ENCODE peak calls at places on chromosomes 2 and 18, in nine cellular contexts. M is T-cell; B is NCI-H1694 treated with DMSO at 0.1 percent for 48 hours; H is GM20000; J is anterior cingulate cortex; Z is stimulated activated CD4-positive, alpha-beta T cell treated with anti-CD3 and anti-CD28 coated beads, Interleukin-1b, Interleukin-23, amount 100 ng/mL, for 1 hour; N is aorta; A is sigmoid colon; P is hippocampal formation. C is an unnamed sample.

GRCh38 chr18:71131918-71132317 is 843.1 kb downstream of the SOCS6 start:
- DNase-seq in M (no peak), A (no peak), Z (no peak), P (no peak), H (no peak), B (no peak), N (no peak), J (no peak), C (no peak)

GRCh38 chr2:55839182-55839819 is 84.3 kb downstream of the EFEMP1 start:
- DNase-seq in H (no peak), P (no peak), N (no peak), A (no peak), B (peak), Z (no peak), M (no peak), J (no peak), C (no peak)

GRCh38 chr2:224158831-224159230 is 119.7 kb upstream of the SERPINE2 start:
- DNase-seq in A (no peak), J (no peak), N (no peak), P (no peak), B (no peak), M (no peak), Z (no peak), H (no peak), C (no peak)

GRCh38 chr18:54957987-54958386 is 1.3 kb downstream of the CCDC68 start:
- DNase-seq in B (no peak), M (no peak), A (no peak), H (no peak), Z (no peak), N (no peak), J (no peak), P (no peak), C (no peak)

GRCh38 chr2:68193774-68194372 is 36.2 kb downstream of the PNO1 start:
- DNase-seq in M (no peak), H (no peak), Z (no peak), P (no peak), A (no peak), N (no peak), B (no peak), J (no peak), C (no peak)

GRCh38 chr2:154527962-154528361 is 170.5 kb upstream of the KCNJ3 start:
- DNase-seq in M (no peak), N (no peak), P (no peak), Z (no peak), A (no peak), J (no peak), B (no peak), H (no peak), C (no peak)

GRCh38 chr18:30908381-30908780 is 134.2 kb downstream of the DSC3 start:
- DNase-seq in A (no peak), Z (no peak), M (no peak), B (no peak), P (no peak), H (no peak), N (no peak), J (no peak), C (no peak)

GRCh38 chr2:100703744-100704143 is 116.2 kb upstream of the NPAS2 start:
- DNase-seq in N (no peak), Z (no peak), B (no peak), H (no peak), M (no peak), P (no peak), A (no peak), J (no peak), C (no peak)

GRCh38 chr2:152468832-152469692 is 134.1 kb downstream of the FMNL2 start:
- DNase-seq in H (peak), Z (no peak), P (peak), J (no peak), M (no peak), N (no peak), B (no peak), A (no peak), C (no peak)

GRCh38 chr2:221895366-221896121 is 323.4 kb upstream of the EPHA4 start:
- DNase-seq in P (no peak), B (no peak), Z (no peak), N (no peak), J (peak), M (no peak), A (no peak), H (no peak), C (no peak)

GRCh38 chr2:158723921-158724802 is 71.0 kb upstream of the DAPL1 start:
- DNase-seq in B (no peak), N (no peak), H (no peak), A (no peak), Z (no peak), J (peak), P (peak), M (no peak), C (no peak)

GRCh38 chr2:41930807-41931566 is 116.8 kb upstream of the PKDCC start:
- DNase-seq in N (no peak), P (no peak), J (no peak), A (no peak), B (no peak), M (no peak), Z (no peak), H (no peak), C (no peak)

GRCh38 chr2:112253261-112253807 is 1.5 kb downstream of the ZC3H8 start:
- DNase-seq in P (no peak), B (no peak), J (no peak), H (no peak), N (no peak), Z (no peak), A (no peak), M (no peak), C (no peak)

GRCh38 chr18:24270937-24271380 is 126.7 kb downstream of the OSBPL1A start:
- DNase-seq in A (no peak), P (peak), H (no peak), M (no peak), N (no peak), B (no peak), J (no peak), Z (no peak), C (no peak)

GRCh38 chr2:142131016-142131714 is at the start of gene LRP1B:
- DNase-seq in N (no peak), Z (no peak), A (peak), M (no peak), B (no peak), H (peak), J (peak), P (peak), C (no peak)

GRCh38 chr2:102226612-102227351 is 40.0 kb downstream of the IL1RL2 start:
- DNase-seq in Z (no peak), A (no peak), N (no peak), J (no peak), B (no peak), M (no peak), P (peak), H (no peak), C (no peak)

GRCh38 chr2:31049913-31050588 is 88.2 kb downstream of the GALNT14 start:
- DNase-seq in P (no peak), A (no peak), J (no peak), B (no peak), N (no peak), Z (no peak), M (no peak), H (no peak), C (no peak)

GRCh38 chr2:20213651-20214565 is 11.0 kb downstream of the SDC1 start:
- DNase-seq in J (no peak), B (peak), A (no peak), M (no peak), N (no peak), P (no peak), Z (no peak), H (peak), C (no peak)

GRCh38 chr2:55827855-55828254 is 95.7 kb downstream of the EFEMP1 start:
- DNase-seq in H (no peak), M (no peak), Z (no peak), P (no peak), J (no peak), A (no peak), B (no peak), N (no peak), C (no peak)

GRCh38 chr2:224055101-224055500 is 16.0 kb upstream of the SERPINE2 start:
- DNase-seq in P (no peak), J (no peak), A (no peak), B (no peak), N (no peak), H (no peak), Z (no peak), M (no peak), C (no peak)

GRCh38 chr2:121242976-121243375 is 42.0 kb downstream of the TFCP2L1 start:
- DNase-seq in P (no peak), A (no peak), H (no peak), Z (no peak), N (no peak), B (no peak), J (no peak), M (no peak), C (no peak)

GRCh38 chr18:62524443-62525200 is 1.8 kb downstream of the ZCCHC2 start:
- DNase-seq in H (peak), B (peak), J (peak), P (peak), A (peak), N (peak), Z (peak), M (peak), C (peak)

GRCh38 chr2:203327582-203327917 is 644 bp upstream of the ABI2 start:
- DNase-seq in A (no peak), N (no peak), M (no peak), H (no peak), B (peak), P (peak), J (no peak), Z (no peak), C (no peak)

GRCh38 chr2:173999272-173999671 is 34.1 kb upstream of the SP3 start:
- DNase-seq in A (peak), M (no peak), N (peak), P (peak), H (no peak), B (peak), J (no peak), Z (no peak), C (no peak)

GRCh38 chr2:214808961-214809750 is at the start of gene BARD1:
- DNase-seq in A (peak), H (peak), M (peak), J (peak), Z (peak), N (peak), P (peak), B (peak), C (peak)

GRCh38 chr2:225670111-225670974 is 270.8 kb downstream of the NYAP2 start:
- DNase-seq in A (no peak), B (peak), N (no peak), M (no peak), H (no peak), Z (no peak), P (no peak), J (no peak), C (no peak)

GRCh38 chr2:200405599-200406298 is 99.3 kb downstream of the SPATS2L start:
- DNase-seq in B (no peak), N (no peak), J (no peak), P (no peak), A (no peak), Z (no peak), M (no peak), H (no peak), C (no peak)

GRCh38 chr18:74183110-74183509 is 34.8 kb downstream of the TIMM21 start:
- DNase-seq in A (no peak), B (no peak), N (no peak), H (no peak), P (no peak), J (no peak), M (no peak), Z (no peak), C (no peak)

GRCh38 chr2:17441790-17442189 is 76.5 kb downstream of the RAD51AP2 start:
- DNase-seq in J (no peak), A (no peak), B (no peak), M (no peak), P (no peak), Z (no peak), H (no peak), N (no peak), C (no peak)

GRCh38 chr2:128733450-128733849 is 414.8 kb upstream of the HS6ST1 start:
- DNase-seq in H (no peak), P (no peak), Z (no peak), M (no peak), B (no peak), A (no peak), N (no peak), J (no peak), C (no peak)

GRCh38 chr2:10912076-10912731 is 470 bp downstream of the KCNF1 start:
- DNase-seq in B (no peak), H (no peak), Z (no peak), A (peak), M (no peak), P (no peak), N (no peak), J (no peak), C (no peak)

GRCh38 chr2:209663149-209663548 is 108.5 kb upstream of the UNC80 start:
- DNase-seq in A (no peak), N (no peak), B (peak), M (no peak), P (no peak), Z (no peak), J (no peak), H (no peak), C (no peak)

GRCh38 chr2:37585982-37586621 is 85.3 kb downstream of the CDC42EP3 start:
- DNase-seq in B (no peak), M (peak), N (peak), A (peak), P (no peak), J (peak), H (peak), Z (peak), C (peak)

GRCh38 chr18:64332851-64333250 is 184.0 kb upstream of the LINC00305 start:
- DNase-seq in Z (no peak), N (no peak), M (no peak), B (no peak), J (no peak), H (no peak), A (no peak), P (no peak), C (no peak)

GRCh38 chr2:233404227-233404626 is 49.9 kb downstream of the DGKD start:
- DNase-seq in P (no peak), J (no peak), A (no peak), Z (peak), H (peak), N (no peak), M (peak), B (peak), C (peak)

GRCh38 chr18:49464718-49465598 is 4.5 kb upstream of the DYM start:
- DNase-seq in M (no peak), N (no peak), H (no peak), A (no peak), J (no peak), P (no peak), B (no peak), Z (no peak), C (no peak)

GRCh38 chr2:66058675-66059074 is 376.2 kb upstream of the MEIS1 start:
- DNase-seq in J (no peak), Z (no peak), H (no peak), B (no peak), A (no peak), P (no peak), N (no peak), M (no peak), C (no peak)

GRCh38 chr2:12059616-12060441 is 313.4 kb downstream of the LPIN1 start:
- DNase-seq in A (no peak), Z (no peak), N (no peak), M (no peak), H (no peak), B (no peak), J (no peak), P (no peak), C (no peak)